ENCODE peak calls at places on chromosome 12, in six cellular contexts. U is A673, S is coronary artery, E is body of pancreas, L is mucosa of descending colon, H is stomach. W is an unnamed sample.

GRCh38 chr12:127803545-127803944 is 463.4 kb upstream of the TMEM132C start:
- DNase-seq in U (peak), S (no peak), E (no peak), L (no peak), H (no peak), W (no peak)

GRCh38 chr12:111438501-111438900 is 32.8 kb downstream of the SH2B3 start:
- DNase-seq in U (no peak), S (no peak), E (peak), L (peak), H (peak), W (peak)

GRCh38 chr12:52924764-52925716 is 20.2 kb upstream of the KRT8 start:
- DNase-seq in U (no peak), S (no peak), E (peak), L (no peak), H (no peak), W (no peak)

GRCh38 chr12:59383426-59383822 is 212.4 kb upstream of the SLC16A7 start:
- DNase-seq in U (peak), S (no peak), E (no peak), L (no peak), H (no peak), W (no peak)

GRCh38 chr12:116959845-116960514 is 49.2 kb downstream of the FBXW8 start:
- DNase-seq in U (no peak), S (no peak), E (no peak), L (no peak), H (no peak), W (peak)

GRCh38 chr12:107925125-107925524 is 150.6 kb downstream of the ASCL4 start:
- DNase-seq in U (no peak), S (no peak), E (no peak), L (no peak), H (no peak), W (no peak)

GRCh38 chr12:128382946-128383739 is 116.2 kb downstream of the TMEM132C start:
- DNase-seq in U (no peak), S (no peak), E (no peak), L (no peak), H (no peak), W (peak)

GRCh38 chr12:1777798-1778197 is 42.6 kb upstream of the LRTM2 start:
- DNase-seq in U (no peak), S (no peak), E (no peak), L (no peak), H (no peak), W (no peak)

GRCh38 chr12:34349673-34349961 is 327.3 kb downstream of the ALG10 start:
- DNase-seq in U (no peak), S (no peak), E (no peak), L (no peak), H (no peak), W (no peak)

GRCh38 chr12:132294121-132295034 is 35.0 kb downstream of the GALNT9 start:
- DNase-seq in U (no peak), S (no peak), E (no peak), L (peak), H (no peak), W (no peak)

GRCh38 chr12:26566670-26567069 is 266.3 kb downstream of the ITPR2 start:
- DNase-seq in U (no peak), S (no peak), E (no peak), L (no peak), H (no peak), W (no peak)

GRCh38 chr12:105986779-105987686 is 151.7 kb downstream of the NUAK1 start:
- DNase-seq in U (no peak), S (no peak), E (peak), L (no peak), H (no peak), W (no peak)

GRCh38 chr12:132145334-132145733 is 1.1 kb downstream of the NOC4L start:
- DNase-seq in U (no peak), S (no peak), E (no peak), L (peak), H (no peak), W (no peak)

GRCh38 chr12:81208193-81208946 is 130.5 kb downstream of the ACSS3 start:
- DNase-seq in U (peak), S (no peak), E (no peak), L (no peak), H (no peak), W (no peak)

DNA sequence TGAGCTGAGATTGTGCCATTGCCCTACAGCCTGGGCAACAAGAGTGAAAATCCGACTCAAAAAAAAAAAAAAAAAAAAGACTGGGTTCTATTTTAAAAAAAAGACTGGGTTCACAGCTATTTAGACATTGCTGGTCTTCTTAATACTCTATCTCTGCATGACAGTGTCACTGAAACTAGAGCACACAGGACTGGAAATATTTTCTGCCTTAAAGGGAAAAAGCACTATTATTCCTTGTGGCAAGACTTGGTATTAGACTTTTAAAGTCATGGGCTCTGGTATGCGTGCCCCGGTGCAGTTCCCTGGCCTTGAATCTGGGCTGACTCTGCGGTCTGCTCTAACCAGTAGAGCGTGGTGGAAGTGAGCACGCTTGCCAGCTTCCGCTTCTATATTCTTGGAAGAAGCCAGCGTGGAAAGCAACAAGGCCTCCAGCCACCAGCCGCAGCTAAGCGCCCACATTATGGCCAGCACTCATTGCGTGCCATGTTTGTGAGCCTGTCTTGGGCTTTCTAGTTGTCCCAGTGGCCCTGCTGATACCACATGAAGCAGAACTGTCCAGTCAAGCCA is 31.3 kb downstream of the PRKAB1 start:
- DNase-seq in U (no peak), S (no peak), E (no peak), L (no peak), H (no peak), W (no peak)
- H3K4me3 ChIP-seq in U (no peak), S (no peak), E (no peak), L (no peak), H (no peak), W (no peak)

DNA sequence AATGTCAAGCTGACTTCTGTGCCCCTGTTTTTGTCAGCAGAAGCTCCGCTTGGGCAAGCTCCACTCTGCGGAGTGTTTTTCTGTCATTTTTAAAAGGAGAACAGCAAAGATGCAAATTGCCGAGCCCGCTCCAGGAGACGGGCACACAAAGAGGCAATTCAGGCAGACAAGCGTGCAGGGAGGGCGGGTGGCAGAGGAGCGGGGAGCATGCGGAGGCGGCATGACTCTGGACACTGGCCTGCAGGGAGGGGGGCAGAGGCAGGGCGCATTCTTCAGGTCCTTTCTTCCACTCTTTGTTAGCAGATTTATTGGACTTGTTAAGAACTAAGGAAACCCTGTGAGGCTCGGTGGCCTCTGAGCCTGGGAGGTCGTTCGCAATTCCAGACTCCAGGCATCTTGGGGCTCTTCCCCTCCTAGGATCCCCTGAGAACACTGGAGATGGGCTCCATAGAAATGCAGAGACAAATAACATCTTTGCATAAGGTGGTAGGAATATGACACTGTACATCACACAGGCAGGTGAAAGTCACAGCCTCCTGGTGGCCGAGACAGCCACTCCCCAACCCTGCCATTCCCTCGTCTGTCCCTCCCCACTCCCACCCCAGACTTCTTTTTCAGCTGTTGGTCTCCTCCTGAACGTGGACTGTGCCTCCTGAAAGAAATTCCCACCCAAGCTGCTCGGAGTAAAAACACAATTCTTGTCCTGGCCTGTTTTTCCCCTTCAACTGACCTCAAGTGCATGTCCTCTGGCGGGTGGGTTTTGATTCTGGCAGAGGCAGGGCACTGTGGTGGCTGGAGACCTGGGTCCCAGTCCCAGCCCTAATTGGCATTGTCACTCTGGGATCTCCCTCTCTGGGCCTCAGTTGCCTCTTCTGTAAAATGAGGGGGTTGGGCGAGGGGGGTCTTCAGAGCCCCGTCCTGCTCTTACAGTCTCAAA is 187.1 kb upstream of the RMST start:
- DNase-seq in U (no peak), S (no peak), E (peak), L (no peak), H (no peak), W (no peak)
- H3K4me3 ChIP-seq in U (no peak), S (no peak), E (no peak), L (no peak), H (no peak), W (no peak)

GRCh38 chr12:41274643-41275042 is 86.5 kb downstream of the PDZRN4 start:
- DNase-seq in U (no peak), S (no peak), E (no peak), L (no peak), H (no peak), W (no peak)
- H3K4me3 ChIP-seq in U (no peak), S (no peak), E (no peak), L (no peak), H (no peak), W (no peak)

DNA sequence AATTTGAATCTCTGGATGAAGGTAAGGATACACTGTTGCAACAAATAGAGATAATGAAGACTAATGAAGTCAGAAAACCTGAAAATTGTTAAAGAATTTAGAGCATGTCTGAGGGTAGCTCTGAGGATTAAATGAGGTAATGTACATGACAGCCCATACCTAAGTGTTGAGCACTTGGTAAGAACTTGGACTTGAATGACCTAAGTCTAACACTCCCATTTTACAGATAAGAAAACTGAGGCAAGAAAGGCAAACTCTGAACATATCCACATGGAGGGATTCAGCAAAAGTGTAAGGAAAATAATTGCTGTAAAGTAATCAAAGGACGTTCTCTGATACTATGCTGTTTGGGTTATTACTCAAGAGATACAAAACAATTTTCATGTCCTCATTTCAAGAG is 29.0 kb downstream of the PTPRB start:
- DNase-seq in U (no peak), S (no peak), E (no peak), L (no peak), H (no peak), W (no peak)
- H3K4me3 ChIP-seq in U (no peak), S (peak), E (no peak), L (no peak), H (peak), W (no peak)

DNA sequence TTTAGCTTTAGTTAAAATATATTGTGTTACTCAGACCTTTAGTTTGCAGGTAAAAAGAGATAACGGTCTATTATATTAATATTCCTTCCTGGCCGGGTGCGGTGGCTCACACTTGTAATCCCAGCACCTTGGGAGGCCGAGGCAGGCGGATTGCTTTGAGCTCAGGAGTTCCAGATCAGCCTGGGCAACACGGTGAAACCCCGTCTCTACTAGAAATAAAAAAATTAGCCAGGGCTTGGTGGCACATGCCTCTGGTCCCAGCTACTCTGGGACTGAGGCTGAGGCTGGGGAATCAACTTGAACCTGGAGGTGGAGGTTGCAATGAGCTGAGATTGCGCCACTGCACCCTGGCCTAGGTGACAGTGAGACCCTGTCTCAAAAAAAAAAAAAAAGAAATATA is 13.2 kb upstream of the EID3 start:
- DNase-seq in U (no peak), S (no peak), E (no peak), L (no peak), H (no peak), W (no peak)
- H3K4me3 ChIP-seq in U (no peak), S (peak), E (no peak), L (no peak), H (peak), W (peak)

W was measured in NB4.